ENCODE peak calls at places on chromosomes 3 and 15, in four cellular contexts. X is neural crest cell; U is retina; K is stimulated activated CD4-positive, alpha-beta T cell treated with anti-CD3 and anti-CD28 coated beads, Interleukin-1b, Interleukin-23, amount 100 ng/mL, for 24 hours. M is an unnamed sample.

GRCh38 chr3:62615258-62615840 is 242.0 kb upstream of the FEZF2 start:
- DNase-seq in X (no peak), U (no peak), K (no peak), M (no peak)

GRCh38 chr3:87810427-87810826 is 248.4 kb downstream of the CGGBP1 start:
- DNase-seq in X (no peak), U (no peak), K (no peak), M (no peak)

GRCh38 chr3:53820756-53821580 is 25.3 kb downstream of the CHDH start:
- DNase-seq in X (no peak), U (no peak), K (no peak), M (no peak)

GRCh38 chr3:136151219-136151618 is 44.9 kb downstream of the MSL2 start:
- DNase-seq in X (no peak), U (no peak), K (no peak), M (no peak)

GRCh38 chr15:100337422-100338044 is 4.2 kb downstream of the ADAMTS17 start:
- DNase-seq in X (no peak), U (no peak), K (no peak), M (no peak)

GRCh38 chr15:41256577-41257038 is 25.5 kb downstream of the CHP1 start:
- DNase-seq in X (no peak), U (no peak), K (no peak), M (no peak)

GRCh38 chr3:119913021-119913420 is 131.1 kb downstream of the NR1I2 start:
- DNase-seq in X (no peak), U (no peak), K (no peak), M (no peak)

GRCh38 chr15:91023720-91024119 is 1.3 kb upstream of the VPS33B start:
- DNase-seq in X (no peak), U (no peak), K (no peak), M (no peak)

GRCh38 chr3:169498336-169498735 is 165.2 kb downstream of the MECOM start:
- DNase-seq in X (no peak), U (no peak), K (no peak), M (no peak)

GRCh38 chr15:77838061-77838460 is 205.3 kb upstream of the LINGO1 start:
- DNase-seq in X (no peak), U (no peak), K (no peak), M (no peak)

GRCh38 chr15:73273181-73274002 is 95.4 kb downstream of the HCN4 start:
- DNase-seq in X (peak), U (peak), K (peak), M (no peak)

GRCh38 chr3:61448378-61448777 is 113.0 kb upstream of the PTPRG start:
- DNase-seq in X (no peak), U (no peak), K (no peak), M (no peak)

GRCh38 chr3:107525101-107525953 is 2.6 kb downstream of the BBX start:
- DNase-seq in X (peak), U (peak), K (no peak), M (peak)

GRCh38 chr3:1578105-1578833 is 485.4 kb downstream of the CNTN6 start:
- DNase-seq in X (no peak), U (no peak), K (no peak), M (no peak)

GRCh38 chr3:31170932-31171670 is 276.6 kb upstream of the GADL1 start:
- DNase-seq in X (no peak), U (no peak), K (no peak), M (no peak)

GRCh38 chr3:146125946-146126345 is 35.0 kb downstream of the PLOD2 start:
- DNase-seq in X (no peak), U (no peak), K (no peak), M (no peak)

GRCh38 chr3:66819993-66820501 is 178.1 kb upstream of the KBTBD8 start:
- DNase-seq in X (no peak), U (peak), K (no peak), M (no peak)

GRCh38 chr3:24832878-24833277 is 338.2 kb upstream of the THRB start:
- DNase-seq in X (no peak), U (no peak), K (no peak), M (no peak)

GRCh38 chr3:14019459-14019858 is 105.2 kb downstream of the CHCHD4 start:
- DNase-seq in X (no peak), U (no peak), K (no peak), M (no peak)

GRCh38 chr3:42769477-42770131 is 3.4 kb downstream of the CCDC13 start:
- DNase-seq in X (no peak), U (no peak), K (no peak), M (no peak)